ENCODE peak calls at places on chromosome 21, in nine cellular contexts. Z is heart left ventricle, H is right lobe of liver, U is A549, S is body of pancreas, X is GM12878, Y is HCT116, A is tibial nerve, I is breast epithelium. B is an unnamed sample.
A peak's percentile ranks its signal among the peaks of the same experiment; 100 is the strongest.

GRCh38 chr21:31630062-31630711 is 29.3 kb upstream of the SOD1 start:
- DNase-seq in Z (no peak), H (peak; percentile 67), U (peak; percentile 8), S (peak; percentile 91), X (no peak), Y (peak; percentile 75), A (peak; percentile 16), I (peak; percentile 72), B (no peak)

GRCh38 chr21:35020902-35021301 is 28.2 kb downstream of the RUNX1 start:
- DNase-seq in Z (no peak), H (no peak), U (no peak), S (no peak), X (no peak), Y (no peak), A (no peak), I (no peak), B (no peak)

GRCh38 chr21:19268634-19269138 is 865.1 kb upstream of the TMPRSS15 start:
- DNase-seq in Z (no peak), H (no peak), U (no peak), S (no peak), X (no peak), Y (no peak), A (no peak), I (no peak), B (no peak)

GRCh38 chr21:19648376-19648775 is 1244.8 kb upstream of the TMPRSS15 start:
- DNase-seq in Z (no peak), H (no peak), U (no peak), S (no peak), X (no peak), Y (no peak), A (no peak), I (no peak), B (no peak)

GRCh38 chr21:32581732-32582131 is 3.6 kb downstream of the TCP10L start:
- DNase-seq in Z (no peak), H (no peak), U (no peak), S (no peak), X (no peak), Y (no peak), A (no peak), I (no peak), B (no peak)

GRCh38 chr21:34707876-34708325 is 39.1 kb downstream of the CLIC6 start:
- DNase-seq in Z (no peak), H (no peak), U (no peak), S (no peak), X (peak; percentile 66), Y (no peak), A (no peak), I (no peak), B (no peak)

GRCh38 chr21:24042687-24043086 is 1564.6 kb downstream of the MRPL39 start:
- DNase-seq in Z (no peak), H (no peak), U (no peak), S (no peak), X (no peak), Y (no peak), A (no peak), I (no peak), B (no peak)

GRCh38 chr21:37565530-37566223 is 199.1 kb downstream of the DYRK1A start:
- DNase-seq in Z (no peak), H (no peak), U (no peak), S (no peak), X (no peak), Y (no peak), A (no peak), I (no peak), B (no peak)

GRCh38 chr21:43976661-43977060 is 35.4 kb upstream of the TRAPPC10 start:
- DNase-seq in Z (no peak), H (no peak), U (no peak), S (no peak), X (no peak), Y (no peak), A (no peak), I (no peak), B (no peak)

GRCh38 chr21:43921979-43922945 is 57.2 kb downstream of the AGPAT3 start:
- DNase-seq in Z (no peak), H (peak; percentile 21), U (no peak), S (no peak), X (peak; percentile 69), Y (no peak), A (no peak), I (no peak), B (no peak)

GRCh38 chr21:21688877-21689276 is 690.7 kb downstream of the NCAM2 start:
- DNase-seq in Z (no peak), H (no peak), U (no peak), S (no peak), X (no peak), Y (no peak), A (no peak), I (no peak), B (peak; percentile 5)

GRCh38 chr21:26966978-26967913 is at the start of gene ADAMTS5:
- DNase-seq in Z (peak; percentile 50), H (peak; percentile 42), U (no peak), S (peak; percentile 14), X (no peak), Y (no peak), A (peak; percentile 39), I (peak; percentile 53), B (peak; percentile 84)

DNA sequence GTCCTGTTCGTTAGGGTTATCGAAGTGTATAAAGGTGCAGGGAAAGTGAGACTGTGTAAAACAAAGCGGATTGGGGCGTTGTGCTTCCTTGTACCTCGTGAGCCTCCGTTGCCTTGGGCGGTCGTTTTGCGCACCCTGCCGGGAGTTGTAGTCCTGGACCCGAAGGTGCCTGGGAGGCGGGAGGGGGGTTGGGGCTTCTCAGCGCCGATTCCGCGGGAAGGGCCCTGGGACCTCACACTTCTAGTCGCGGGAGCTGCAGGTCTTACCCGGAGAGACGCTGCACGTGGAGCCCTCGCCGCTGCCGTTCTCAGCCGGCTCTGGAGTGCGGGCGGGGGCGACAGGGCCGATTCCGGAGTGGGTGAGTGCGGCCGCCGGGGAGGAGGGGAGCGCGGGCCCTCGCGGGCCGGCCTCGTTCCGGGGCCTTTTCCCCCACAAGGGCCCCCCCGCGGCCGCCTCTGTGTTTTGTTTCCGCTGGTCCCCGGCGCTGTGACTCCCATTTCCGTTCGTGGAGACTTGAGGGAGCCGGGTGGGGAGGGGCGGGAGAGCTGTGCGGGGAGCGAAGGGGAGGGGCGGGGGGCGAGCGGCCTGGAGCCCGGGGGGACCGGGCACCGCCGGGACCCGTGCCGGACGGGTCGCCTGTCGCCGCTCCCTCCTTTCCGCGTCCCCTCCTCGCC is 586 bp downstream of the GABPA start:
- DNase-seq in Z (peak; percentile 94), H (peak; percentile 91), U (peak; percentile 33), S (peak; percentile 94), X (no peak), Y (peak; percentile 39), A (peak; percentile 88), I (peak; percentile 90), B (peak; percentile 66)
- TF ChIP-seq POLR2A in Z (no peak), H (peak; percentile 22), U (peak; percentile 28), S (no peak), X (peak; percentile 72), Y (peak; percentile 19), A (no peak), I (peak; percentile 17), B (peak; percentile 22)

DNA sequence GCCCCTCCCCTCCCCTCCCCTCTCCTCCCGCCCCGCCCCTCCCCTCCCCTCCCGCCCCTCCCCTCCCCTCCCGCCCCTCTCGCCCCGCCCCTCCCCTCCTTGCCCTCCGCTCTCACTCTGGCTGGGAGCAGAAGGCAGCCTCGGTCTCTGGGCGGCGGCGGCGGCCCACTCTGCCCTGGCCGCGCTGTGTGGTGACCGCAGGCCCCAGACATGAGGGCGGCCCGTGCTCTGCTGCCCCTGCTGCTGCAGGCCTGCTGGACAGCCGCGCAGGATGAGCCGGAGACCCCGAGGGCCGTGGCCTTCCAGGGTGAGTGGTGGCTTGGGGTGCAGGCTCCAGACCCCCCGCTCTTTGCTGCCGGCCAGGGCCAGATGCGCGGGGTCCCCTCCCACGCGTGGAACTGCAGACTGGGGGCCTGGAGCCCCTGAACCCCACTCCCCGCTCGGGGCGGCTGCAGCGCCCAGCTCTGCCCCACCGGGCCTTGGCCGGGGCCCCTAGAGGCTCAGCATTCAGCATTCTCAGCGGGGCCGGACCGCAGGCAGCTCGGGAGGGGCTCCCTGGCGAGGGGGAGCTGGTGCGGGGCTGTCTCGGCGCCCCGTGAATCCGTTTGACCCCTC is at the start of gene COL6A1:
- DNase-seq in Z (peak; percentile 82), H (peak; percentile 66), U (no peak), S (peak; percentile 69), X (no peak), Y (no peak), A (peak; percentile 64), I (peak; percentile 57), B (peak; percentile 85)
- TF ChIP-seq POLR2A in Z (peak; percentile 50), H (peak; percentile 44), U (peak; percentile 27), S (peak; percentile 63), X (no peak), Y (peak; percentile 76), A (no peak), I (peak; percentile 25), B (peak; percentile 97)

DNA sequence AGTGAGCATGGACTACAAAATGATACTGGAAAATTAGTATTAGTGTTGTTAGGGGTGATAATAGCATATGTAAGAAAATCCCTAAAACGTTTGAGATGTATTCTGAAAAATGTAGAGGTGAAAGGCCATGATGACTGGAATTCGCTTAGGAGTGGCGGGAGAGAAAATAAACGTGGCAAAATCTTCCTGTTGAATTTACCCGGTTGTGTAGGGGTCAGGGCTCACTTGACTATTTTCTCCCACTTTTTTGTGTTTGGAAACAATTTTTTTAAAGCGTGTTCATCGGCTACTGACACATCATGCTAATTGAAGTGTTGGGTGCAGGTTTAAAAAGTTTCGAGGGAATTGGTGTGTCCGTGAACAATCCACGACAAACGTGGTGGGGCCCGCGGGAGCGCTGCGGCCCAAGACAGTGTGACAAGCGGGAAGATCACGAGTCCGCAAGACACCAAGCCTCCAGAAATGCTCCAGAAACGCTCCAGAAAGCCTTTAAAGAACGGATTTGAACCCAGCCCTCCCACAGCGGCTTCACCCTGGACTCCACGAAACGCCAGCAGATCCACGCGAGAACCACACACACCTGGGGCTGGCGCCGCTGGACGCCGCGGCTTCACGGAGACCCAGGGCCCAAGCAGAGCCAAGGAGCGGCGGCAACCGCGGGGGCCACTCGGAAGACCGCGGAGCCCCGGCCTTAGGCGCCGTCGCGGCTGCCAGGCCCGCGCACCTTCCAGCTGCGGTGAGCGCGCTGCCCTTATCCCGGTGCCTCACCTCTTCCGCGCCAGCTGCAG is 573 bp downstream of the PSMG1 start:
- DNase-seq in Z (no peak), H (no peak), U (no peak), S (no peak), X (no peak), Y (no peak), A (no peak), I (no peak), B (no peak)
- TF ChIP-seq POLR2A in Z (no peak), H (no peak), U (no peak), S (no peak), X (no peak), Y (no peak), A (no peak), I (no peak), B (no peak)

DNA sequence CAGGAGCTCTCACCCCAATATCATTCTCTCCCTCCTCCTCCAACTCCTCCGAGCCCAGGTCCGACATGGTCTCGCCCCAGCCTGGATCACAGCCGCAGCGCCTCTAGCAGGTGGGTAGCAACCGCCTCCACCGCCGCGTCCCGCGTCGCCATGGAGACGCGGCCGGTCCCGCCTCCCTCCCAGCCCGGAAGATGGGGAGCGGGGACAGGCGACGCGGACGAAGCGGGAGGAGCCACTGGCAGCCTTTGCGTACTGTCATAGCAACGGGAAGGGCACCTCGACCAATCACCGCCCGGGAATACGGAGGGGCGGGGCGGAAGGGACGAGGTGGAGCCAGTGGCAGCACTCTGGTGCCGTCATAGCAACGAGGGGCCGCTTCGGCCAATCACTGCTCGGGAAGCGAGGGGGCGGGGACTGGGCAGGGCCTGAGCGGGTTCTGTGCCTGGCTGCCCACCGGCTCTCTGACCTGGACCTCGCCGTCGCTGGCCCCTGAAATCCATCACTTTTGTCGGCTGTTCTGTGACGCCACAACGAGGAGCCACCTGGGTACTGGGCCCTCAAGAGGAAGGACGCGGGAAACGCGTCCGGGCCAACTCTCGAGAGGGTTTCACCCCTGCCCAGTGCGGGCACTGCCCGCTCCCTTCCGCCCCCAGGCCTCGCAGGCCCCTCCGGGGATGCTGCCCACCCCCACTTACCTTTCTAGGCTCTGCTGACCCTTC is at the start of gene RSPH1:
- DNase-seq in Z (peak; percentile 100), H (peak; percentile 100), U (peak; percentile 83), S (peak; percentile 100), X (peak; percentile 96), Y (peak; percentile 95), A (peak; percentile 99), I (peak; percentile 100), B (peak; percentile 99)
- TF ChIP-seq POLR2A in Z (peak; percentile 61), H (peak; percentile 65), U (peak; percentile 23), S (peak; percentile 86), X (peak; percentile 69), Y (no peak), A (peak; percentile 83), I (peak; percentile 79), B (peak; percentile 61)

B was measured in H54.